ENCODE peak calls at places on chromosome 12, in six cellular contexts. R, S, G, W, H and P are unnamed samples.

GRCh38 chr12:52156757-52157565 is 34.9 kb downstream of the KRT80 start:
- DNase-seq in W (peak; percentile 29), G (peak; percentile 55), S (peak; percentile 80), H (peak; percentile 54), R (peak; percentile 81), P (no peak)

GRCh38 chr12:26195641-26196423 is 459 bp downstream of the SSPN start:
- DNase-seq in H (no peak), R (peak; percentile 71), S (peak; percentile 1), G (peak; percentile 4), W (no peak), P (no peak)

GRCh38 chr12:12903642-12904609 is 12.6 kb downstream of the GPRC5A start:
- DNase-seq in G (no peak), W (no peak), S (no peak), H (no peak), R (no peak), P (no peak)

GRCh38 chr12:102921240-102921639 is 4.2 kb upstream of the PAH start:
- DNase-seq in W (no peak), H (no peak), R (no peak), S (no peak), G (no peak), P (no peak)

GRCh38 chr12:65525501-65526141 is 247.1 kb downstream of the MSRB3 start:
- DNase-seq in H (no peak), W (no peak), S (no peak), R (peak; percentile 72), G (no peak), P (no peak)

GRCh38 chr12:115980339-115980738 is 297.2 kb downstream of the MED13L start:
- DNase-seq in H (no peak), W (no peak), G (no peak), R (no peak), S (no peak), P (no peak)

GRCh38 chr12:125192690-125193221 is 127.5 kb downstream of the AACS start:
- DNase-seq in S (no peak), H (no peak), G (no peak), W (no peak), R (no peak), P (no peak)

GRCh38 chr12:51868821-51869489 is 18.9 kb upstream of the ANKRD33 start:
- DNase-seq in H (no peak), W (no peak), S (peak; percentile 24), G (no peak), R (peak; percentile 26), P (no peak)

GRCh38 chr12:67388331-67389163 is 119.4 kb downstream of the CAND1 start:
- DNase-seq in G (no peak), H (no peak), W (no peak), S (no peak), R (no peak), P (no peak)

GRCh38 chr12:94560416-94561221 is 89.7 kb downstream of the TMCC3 start:
- DNase-seq in S (peak; percentile 16), W (no peak), G (peak; percentile 12), R (peak; percentile 93), H (peak; percentile 17), P (no peak)

GRCh38 chr12:95740751-95741150 is 49.8 kb downstream of the NTN4 start:
- DNase-seq in W (no peak), S (peak; percentile 73), G (no peak), R (no peak), H (no peak), P (no peak)

GRCh38 chr12:8987589-8988205 is 1.6 kb upstream of the KLRG1 start:
- DNase-seq in G (no peak), R (no peak), S (no peak), H (no peak), W (no peak), P (no peak)

GRCh38 chr12:67648306-67649164 is at the start of gene DYRK2:
- DNase-seq in W (peak; percentile 50), S (peak; percentile 84), G (peak; percentile 72), R (peak; percentile 89), H (peak; percentile 72), P (peak; percentile 96)